ENCODE peak calls at places on chromosomes 12 and 14, in six cellular contexts. R is body of pancreas, P is ovary, U is A549, K is GM12864, Q is neuronal stem cell. L is an unnamed sample.

GRCh38 chr12:82174936-82175335 is 183.3 kb downstream of the CCDC59 start:
- DNase-seq in U (no peak), P (no peak), Q (no peak), K (no peak), R (peak), L (no peak)

GRCh38 chr14:35808076-35808657 is 928 bp downstream of the RALGAPA1 start:
- DNase-seq in K (peak), Q (peak), U (no peak), P (no peak), R (peak), L (no peak)

GRCh38 chr12:99059824-99060526 is 414.9 kb downstream of the APAF1 start:
- DNase-seq in R (no peak), P (no peak), U (no peak), Q (peak), K (no peak), L (no peak)

GRCh38 chr12:92493816-92494215 is 209.0 kb upstream of the PLEKHG7 start:
- DNase-seq in P (no peak), K (peak), U (no peak), Q (no peak), R (no peak), L (no peak)

GRCh38 chr12:92299744-92300143 is 154.1 kb upstream of the BTG1 start:
- DNase-seq in R (no peak), K (no peak), U (no peak), P (no peak), Q (no peak), L (no peak)

GRCh38 chr12:63150255-63151060 is 543 bp downstream of the AVPR1A start:
- DNase-seq in U (no peak), Q (peak), R (peak), P (peak), K (no peak), L (no peak)

GRCh38 chr12:114684870-114685273 is 897 bp upstream of the TBX3 start:
- DNase-seq in K (no peak), R (no peak), P (no peak), U (peak), Q (no peak), L (no peak)

GRCh38 chr14:99517643-99518381 is 36.6 kb downstream of the CCNK start:
- DNase-seq in Q (no peak), K (no peak), R (peak), U (no peak), P (no peak), L (no peak)

GRCh38 chr12:128966411-128966810 is 113.1 kb downstream of the GLT1D1 start:
- DNase-seq in Q (no peak), P (no peak), U (no peak), K (no peak), R (no peak), L (no peak)

GRCh38 chr12:130752692-130753230 is 36.7 kb upstream of the RIMBP2 start:
- DNase-seq in Q (peak), U (no peak), P (no peak), K (no peak), R (no peak), L (no peak)
- H3K4me3 ChIP-seq in Q (no peak), U (no peak), P (no peak), K (no peak), R (no peak), L (no peak)

GRCh38 chr12:57783861-57784260 is 1.3 kb downstream of the TSFM start:
- DNase-seq in U (no peak), R (no peak), K (no peak), Q (no peak), P (no peak), L (no peak)
- H3K4me3 ChIP-seq in U (peak), R (no peak), K (no peak), Q (no peak), P (peak), L (no peak)

DNA sequence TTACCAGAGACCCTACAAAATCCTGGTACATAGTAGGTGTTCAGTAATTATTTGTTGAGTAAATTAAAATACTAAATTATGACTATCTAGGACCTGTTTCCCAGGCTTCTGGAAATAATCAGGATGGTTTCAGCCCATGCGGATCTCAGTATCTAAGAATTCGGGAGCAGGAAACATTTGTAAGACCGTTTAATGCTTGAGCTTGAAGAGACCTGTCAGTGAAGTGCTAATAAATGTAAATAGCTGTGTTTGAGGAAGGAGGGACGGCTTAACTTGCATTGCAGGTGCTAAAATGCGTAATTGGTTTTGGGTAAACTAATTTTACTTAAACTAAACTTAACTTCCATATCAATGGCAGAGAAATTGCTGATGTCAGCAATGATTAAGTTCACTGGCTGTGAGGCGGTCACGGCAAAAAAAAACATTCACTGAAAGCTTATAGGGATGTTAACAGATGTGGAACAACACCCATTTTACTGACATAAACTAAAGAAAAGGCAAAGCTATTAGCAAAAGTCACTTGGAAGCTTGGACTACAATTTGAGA is 28.6 kb upstream of the AEBP2 start:
- DNase-seq in U (no peak), R (no peak), P (no peak), K (no peak), Q (no peak), L (no peak)
- H3K4me3 ChIP-seq in U (no peak), R (no peak), P (no peak), K (no peak), Q (no peak), L (no peak)

DNA sequence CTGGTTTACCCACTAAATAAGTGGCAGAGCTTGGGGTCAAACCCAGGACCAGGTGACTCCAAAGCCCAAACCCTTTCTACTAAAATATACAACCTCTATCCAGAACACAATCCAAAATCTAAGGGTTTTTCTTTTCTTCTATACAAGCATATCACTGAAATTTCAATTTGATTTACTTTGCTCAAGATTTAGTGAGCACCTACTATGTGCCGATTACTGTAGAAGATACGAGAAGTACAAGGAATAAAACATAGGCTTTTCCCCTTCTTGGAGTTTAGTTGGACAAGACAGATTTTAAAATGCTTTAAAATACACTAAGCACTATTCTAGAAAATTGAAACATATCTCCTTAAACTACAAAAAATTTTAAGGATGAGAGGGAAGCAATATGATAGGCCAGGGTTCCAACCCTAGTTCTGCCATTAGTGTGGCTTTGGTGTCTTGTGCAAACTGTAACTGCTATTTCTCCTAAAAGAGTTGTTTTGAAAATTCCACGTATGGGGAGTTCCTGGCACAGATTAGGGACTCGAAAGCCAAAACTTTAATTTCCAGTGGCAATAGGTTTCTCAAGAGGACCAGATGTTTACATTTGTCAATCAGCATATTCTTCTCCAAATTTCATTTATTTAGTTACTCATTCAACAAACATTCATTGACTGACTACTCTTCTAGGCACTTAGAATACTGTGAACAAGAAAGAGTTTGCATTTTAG is 2.6 kb downstream of the L3HYPDH start:
- DNase-seq in P (no peak), U (no peak), K (no peak), R (no peak), Q (no peak), L (no peak)
- H3K4me3 ChIP-seq in P (no peak), U (peak), K (peak), R (no peak), Q (no peak), L (no peak)

DNA sequence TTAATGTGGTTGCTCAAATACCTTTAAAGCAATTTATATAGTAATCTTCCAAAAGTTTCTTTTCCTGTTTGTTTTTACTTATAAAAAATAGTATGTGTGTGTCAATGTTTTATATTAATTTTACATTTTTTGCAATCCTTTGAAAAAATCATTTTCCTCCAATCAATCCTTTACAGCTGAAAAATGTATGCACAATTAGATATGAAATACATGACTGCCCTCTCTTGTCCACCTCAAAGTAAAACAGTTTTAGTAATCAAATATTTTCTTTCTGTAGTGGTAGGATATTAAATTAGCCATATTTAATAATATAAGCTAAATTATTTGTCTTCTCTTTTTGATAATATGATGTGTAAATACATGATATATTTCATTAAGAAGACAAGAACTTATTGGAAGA is 269.9 kb downstream of the ADAMTS20 start:
- DNase-seq in U (no peak), K (no peak), R (no peak), Q (no peak), P (no peak), L (no peak)
- H3K4me3 ChIP-seq in U (no peak), K (no peak), R (no peak), Q (no peak), P (no peak), L (no peak)

GRCh38 chr12:86154620-86155019 is 101.6 kb downstream of the MGAT4C start:
- DNase-seq in U (no peak), K (no peak), R (no peak), Q (no peak), P (no peak), L (no peak)
- H3K4me3 ChIP-seq in U (no peak), K (no peak), R (no peak), Q (no peak), P (no peak), L (no peak)

DNA sequence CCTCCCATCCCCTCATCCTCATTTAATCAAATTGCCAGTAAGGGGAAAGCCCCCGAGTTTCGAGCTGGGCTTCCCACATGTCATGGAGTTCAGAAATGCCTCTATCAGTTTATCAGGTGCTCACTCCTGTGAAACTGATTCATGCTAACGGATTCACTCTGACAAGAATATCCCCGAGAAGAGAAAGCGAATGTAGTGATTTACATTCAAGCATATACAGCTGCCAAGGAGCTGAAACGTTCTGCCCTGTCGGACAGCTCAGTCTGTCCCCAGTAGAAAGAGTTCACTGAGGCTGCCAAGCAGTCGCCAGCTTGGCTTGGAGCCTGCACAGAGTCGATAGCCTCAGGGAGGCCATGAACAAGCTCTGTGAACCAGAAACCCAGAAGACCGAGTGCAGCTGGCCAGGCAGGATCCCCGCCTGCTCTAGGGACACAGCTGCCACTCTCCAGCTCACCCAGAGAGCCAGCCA is 88.4 kb downstream of the TMCC3 start:
- DNase-seq in K (peak), R (peak), U (no peak), P (no peak), Q (no peak), L (no peak)
- H3K4me3 ChIP-seq in K (peak), R (no peak), U (no peak), P (no peak), Q (no peak), L (no peak)

L was measured in lung.